ENCODE peak calls at places on chromosomes 16 and 17, in seven cellular contexts. K is stomach, V is A549, Y is breast epithelium, R is PC-3, B is IMR-90, W is heart left ventricle. D is an unnamed sample. For H3K4me1, the result is how much of the 10 kb centered on the place peaks cover.

GRCh38 chr16:85780281-85780680 is 19.1 kb downstream of the EMC8 start:
- DNase-seq in V (no peak), K (no peak), R (no peak), Y (no peak), W (no peak), B (no peak), D (no peak)

GRCh38 chr17:61528171-61528570 is 62.8 kb downstream of the NACA2 start:
- DNase-seq in B (no peak), Y (no peak), R (no peak), V (no peak), K (no peak), W (no peak), D (no peak)

GRCh38 chr17:28493467-28493866 is 12.7 kb upstream of the FOXN1 start:
- DNase-seq in V (no peak), W (no peak), R (no peak), Y (no peak), K (no peak), B (peak), D (no peak)

GRCh38 chr17:71472809-71473789 is 647.7 kb upstream of the SOX9 start:
- DNase-seq in K (no peak), W (no peak), R (peak), B (peak), Y (no peak), V (peak), D (no peak)

GRCh38 chr16:3115561-3115960 is 3.2 kb downstream of the ZNF205 start:
- DNase-seq in Y (no peak), V (no peak), R (no peak), K (no peak), B (no peak), W (no peak), D (no peak)

GRCh38 chr16:86952769-86953168 is 364.4 kb downstream of the C16orf95 start:
- DNase-seq in K (no peak), R (peak), V (no peak), B (peak), Y (no peak), W (no peak), D (no peak)

GRCh38 chr16:66486773-66487579 is 59.9 kb downstream of the BEAN1 start:
- DNase-seq in W (no peak), B (peak), R (peak), Y (peak), K (peak), V (peak), D (no peak)

GRCh38 chr17:10730956-10731879 is 1.4 kb upstream of the TMEM220 start:
- DNase-seq in R (no peak), Y (no peak), B (no peak), V (no peak), W (no peak), K (peak), D (no peak)

GRCh38 chr17:82734987-82735866 is at the start of gene FN3K:
- DNase-seq in K (peak), W (peak), B (peak), V (peak), Y (no peak), R (peak), D (peak)

GRCh38 chr16:21326459-21326858 is 48.4 kb upstream of the CRYM start:
- DNase-seq in V (no peak), Y (no peak), R (no peak), B (no peak), K (no peak), W (no peak), D (no peak)
- H3K4me1 ChIP-seq in V (under half), Y (under half), R (under half), B (under half), K (under half), W (under half), D (under half)

GRCh38 chr16:4957720-4958509 is at the start of gene SEC14L5:
- DNase-seq in W (peak), K (peak), Y (peak), R (peak), V (peak), B (peak), D (peak)

GRCh38 chr16:4957420-4957719 is 760 bp upstream of the SEC14L5 start:
- DNase-seq in Y (no peak), W (no peak), V (no peak), K (peak), B (no peak), R (no peak), D (no peak)

GRCh38 chr16:4954714-4955113 is 3.4 kb upstream of the SEC14L5 start:
- DNase-seq in K (no peak), Y (no peak), B (peak), W (no peak), R (no peak), V (no peak), D (no peak)

GRCh38 chr16:4960579-4960978 is 2.4 kb downstream of the SEC14L5 start:
- DNase-seq in B (no peak), R (no peak), V (no peak), W (no peak), K (no peak), Y (no peak), D (no peak)

GRCh38 chr16:4958510-4959111 is 481 bp downstream of the SEC14L5 start:
- DNase-seq in V (no peak), R (no peak), W (no peak), B (no peak), K (no peak), Y (no peak), D (no peak)
- H3K4me3 ChIP-seq in V (peak), R (peak), W (no peak), B (peak), K (peak), Y (peak), D (peak)

DNA sequence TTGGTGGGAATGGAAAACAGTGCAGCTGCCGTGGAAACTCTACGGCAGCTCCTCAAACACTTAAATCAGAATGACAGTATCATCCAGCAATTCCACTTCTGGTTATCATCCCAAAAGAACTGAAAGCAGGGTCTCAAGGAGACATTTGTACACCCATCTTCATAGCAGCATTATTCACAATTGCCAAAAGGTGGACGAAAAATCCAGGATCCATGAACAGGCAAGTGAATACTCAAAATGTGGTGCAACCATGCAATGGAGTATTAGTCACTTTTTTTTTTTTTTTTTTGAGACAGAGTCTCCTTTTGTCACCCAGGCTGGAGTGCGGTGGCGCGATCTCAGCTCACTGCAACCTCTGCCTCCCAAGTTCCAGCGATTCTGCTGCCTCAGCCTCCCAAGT is 10.6 kb upstream of the AATK start:
- DNase-seq in R (no peak), V (peak), W (no peak), B (peak), K (no peak), Y (no peak), D (no peak)
- TF ChIP-seq CTCF in R (no peak), V (no peak), W (no peak), B (no peak), K (no peak), Y (no peak), D (no peak)

DNA sequence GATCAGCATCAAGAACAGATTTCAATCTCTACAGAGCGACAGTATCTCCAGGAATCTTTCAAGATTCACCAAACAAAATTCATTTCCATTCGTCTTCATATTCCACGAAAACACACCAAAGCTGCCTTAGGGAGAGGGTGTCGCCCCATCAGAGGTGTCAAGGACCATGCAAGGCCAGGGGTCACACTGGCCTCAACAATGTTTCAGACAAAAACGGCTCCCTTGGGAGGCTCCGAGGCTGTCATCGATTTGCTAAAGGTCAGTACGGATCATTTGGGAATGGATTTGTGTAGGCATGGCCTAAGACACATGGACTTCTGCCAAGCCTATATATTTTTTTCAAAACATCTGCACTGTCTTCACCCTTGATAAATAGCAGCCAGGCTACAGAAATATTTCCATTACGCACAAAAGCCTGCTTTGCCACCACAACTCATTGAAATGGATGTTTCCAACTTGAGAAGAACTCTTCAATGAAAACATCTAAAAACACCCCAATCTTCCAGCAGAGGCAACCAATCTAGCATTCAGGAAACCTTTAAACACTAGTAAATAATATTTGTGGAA is 10.3 kb downstream of the CUEDC1 start:
- DNase-seq in V (no peak), W (no peak), K (no peak), Y (no peak), B (no peak), R (no peak), D (no peak)
- H3K4me1 ChIP-seq in V (half or more), W (half or more), K (half or more), Y (under half), B (under half), R (half or more), D (half or more)

GRCh38 chr17:40097087-40097486 is 3.3 kb downstream of the NR1D1 start:
- DNase-seq in V (no peak), Y (no peak), K (no peak), W (no peak), B (no peak), R (no peak), D (peak)
- H3K4me3 ChIP-seq in V (no peak), Y (peak), K (peak), W (no peak), B (no peak), R (no peak), D (peak)

GRCh38 chr17:57785032-57785431 is 39.9 kb upstream of the CCDC182 start:
- DNase-seq in B (no peak), Y (no peak), R (no peak), W (peak), K (no peak), V (no peak), D (no peak)

GRCh38 chr17:57783338-57783742 is 38.2 kb upstream of the CCDC182 start:
- DNase-seq in K (peak), V (peak), Y (peak), B (peak), W (peak), R (peak), D (peak)

GRCh38 chr17:57782051-57782490 is 37.0 kb upstream of the CCDC182 start:
- DNase-seq in W (no peak), Y (no peak), R (no peak), V (no peak), K (no peak), B (no peak), D (no peak)

GRCh38 chr17:57782642-57783337 is 37.7 kb upstream of the CCDC182 start:
- DNase-seq in W (no peak), V (no peak), R (no peak), Y (no peak), B (no peak), K (no peak), D (peak)

DNA sequence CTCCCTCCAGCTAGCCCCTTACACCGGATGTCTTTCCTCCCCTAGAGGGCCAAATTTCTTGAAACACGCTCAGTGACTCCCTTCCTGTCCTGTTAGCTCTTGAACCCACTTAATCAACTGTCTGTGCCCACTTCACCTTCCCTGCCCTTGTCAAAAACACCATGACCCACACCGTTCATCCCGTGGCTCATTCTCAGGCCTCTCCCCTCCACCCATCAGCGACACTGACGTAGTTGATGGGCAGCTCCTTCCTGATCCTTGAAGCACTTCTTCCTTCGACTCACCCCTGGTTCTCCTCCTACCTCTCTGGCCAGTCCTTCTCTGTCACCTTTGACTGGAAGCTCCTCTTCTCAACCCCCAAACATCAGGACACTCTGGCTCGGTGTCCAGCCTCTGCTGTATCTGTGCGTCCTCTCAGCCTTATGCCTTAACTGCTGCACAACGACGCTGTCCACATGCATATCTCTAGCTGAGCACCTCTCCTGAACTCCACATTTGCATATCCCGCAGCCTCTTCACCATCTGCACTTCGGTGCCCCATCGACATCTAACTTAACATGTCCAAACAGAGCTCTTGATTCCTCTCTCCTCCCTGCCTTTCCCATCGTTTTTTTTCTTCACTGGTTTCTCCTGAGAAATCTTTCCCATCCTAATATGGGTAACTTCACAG is 39.3 kb upstream of the CCDC182 start:
- DNase-seq in Y (no peak), R (no peak), K (no peak), B (no peak), W (no peak), V (no peak), D (no peak)
- TF ChIP-seq CTCF in Y (no peak), R (no peak), K (no peak), B (no peak), W (no peak), V (no peak), D (no peak)

GRCh38 chr17:81114694-81115093 is 50.6 kb upstream of the PVALEF start:
- DNase-seq in K (no peak), B (no peak), V (no peak), W (no peak), Y (no peak), R (no peak), D (no peak)

GRCh38 chr17:81111066-81111465 is 54.2 kb upstream of the PVALEF start:
- DNase-seq in Y (no peak), W (no peak), V (no peak), B (no peak), K (no peak), R (no peak), D (no peak)

GRCh38 chr17:81115219-81115618 is 50.1 kb upstream of the PVALEF start:
- DNase-seq in B (no peak), V (no peak), W (no peak), Y (no peak), K (no peak), R (no peak), D (no peak)

GRCh38 chr17:81112461-81112860 is 52.8 kb upstream of the PVALEF start:
- DNase-seq in B (no peak), R (no peak), Y (no peak), W (no peak), V (no peak), K (no peak), D (no peak)

DNA sequence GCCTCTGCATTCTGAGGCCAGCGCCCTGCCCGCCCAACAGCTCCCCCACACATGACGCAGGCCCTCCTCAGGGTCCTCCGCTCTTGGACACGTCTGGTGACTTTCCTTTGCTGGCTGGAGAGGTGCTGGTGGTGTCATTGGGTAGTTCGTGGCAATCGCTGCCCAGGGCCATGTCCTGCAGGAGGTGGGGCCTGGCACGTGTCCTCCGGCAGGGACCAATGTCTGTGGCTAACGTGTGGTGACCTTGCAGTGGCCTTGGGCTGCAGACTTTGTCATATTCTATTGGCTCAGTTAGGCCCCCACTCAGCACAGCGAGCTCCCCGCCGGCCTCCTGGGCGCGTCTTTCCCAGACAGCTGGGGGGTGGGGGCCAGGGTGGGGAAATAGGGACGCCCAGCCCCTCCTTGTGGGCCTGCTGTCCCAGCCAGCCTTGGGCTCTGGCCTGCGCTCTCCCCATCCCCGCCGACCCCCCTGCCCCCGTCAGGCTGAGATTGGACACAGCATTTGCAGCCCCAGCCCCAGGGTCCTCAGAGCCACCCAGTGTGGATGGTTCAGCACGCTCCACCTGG is 52.1 kb upstream of the PVALEF start:
- DNase-seq in K (no peak), V (no peak), Y (no peak), B (no peak), R (no peak), W (no peak), D (no peak)
- H3K4me1 ChIP-seq in K (under half), V (under half), Y (under half), B (under half), R (under half), W (under half), D (under half)

GRCh38 chr17:58703887-58704286 is 11.5 kb downstream of the RAD51C start:
- DNase-seq in Y (no peak), K (no peak), V (no peak), B (no peak), R (no peak), W (no peak), D (no peak)

GRCh38 chr17:58703137-58703846 is 10.9 kb downstream of the RAD51C start:
- DNase-seq in R (peak), K (no peak), B (peak), W (no peak), Y (no peak), V (no peak), D (no peak)

GRCh38 chr17:58702708-58703107 is 10.3 kb downstream of the RAD51C start:
- DNase-seq in Y (no peak), V (no peak), W (no peak), R (no peak), B (no peak), K (no peak), D (no peak)

GRCh38 chr17:58699771-58700170 is 7.4 kb downstream of the RAD51C start:
- DNase-seq in Y (no peak), R (no peak), W (no peak), B (no peak), K (no peak), V (no peak), D (no peak)

DNA sequence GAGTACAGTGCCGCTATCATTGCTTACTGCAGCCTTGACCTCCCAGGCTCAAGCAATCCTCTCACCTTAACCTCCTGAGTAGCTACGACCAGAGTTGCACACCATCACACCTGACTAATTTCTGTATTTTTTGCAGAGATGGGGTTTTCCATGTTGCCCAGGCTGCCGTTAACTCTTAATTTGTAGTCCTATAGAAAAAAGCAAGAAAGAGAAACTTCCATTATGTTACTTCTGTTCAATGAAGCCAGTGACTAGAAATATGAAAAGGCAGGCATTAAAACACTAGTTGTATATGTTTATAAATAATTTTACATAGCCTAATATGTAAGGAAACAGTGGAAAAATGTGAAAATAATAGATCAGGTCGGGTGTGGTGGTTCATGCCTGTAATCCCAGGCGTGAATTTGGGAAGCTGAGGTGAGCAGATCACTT is 9.7 kb downstream of the RAD51C start:
- DNase-seq in V (no peak), R (no peak), B (no peak), K (no peak), W (no peak), Y (no peak), D (no peak)
- H3K4me3 ChIP-seq in V (no peak), R (no peak), B (no peak), K (no peak), W (no peak), Y (no peak), D (no peak)